ENCODE peak calls at places on chromosomes 16 and 17, in five cellular contexts. B is OCI-LY7, I is GM12864, R is astrocyte of the spinal cord, O is lower leg skin. K is an unnamed sample.

GRCh38 chr17:55259684-55260111 is 5.1 kb upstream of the HLF start:
- DNase-seq in B (peak), I (no peak), R (no peak), O (no peak), K (no peak)

GRCh38 chr17:77100009-77100408 is 40.8 kb upstream of the SEC14L1 start:
- DNase-seq in B (no peak), I (no peak), R (no peak), O (peak), K (no peak)

GRCh38 chr16:11791144-11791828 is 5.8 kb downstream of the ZC3H7A start:
- DNase-seq in B (no peak), I (no peak), R (no peak), O (no peak), K (no peak)

GRCh38 chr17:50072925-50073324 is 17.0 kb downstream of the ITGA3 start:
- DNase-seq in B (no peak), I (no peak), R (no peak), O (no peak), K (no peak)

GRCh38 chr16:22006636-22007035 is 1.3 kb upstream of the MOSMO start:
- DNase-seq in B (no peak), I (no peak), R (no peak), O (no peak), K (no peak)

GRCh38 chr16:88318521-88318920 is 64.2 kb upstream of the ZNF469 start:
- DNase-seq in B (no peak), I (no peak), R (no peak), O (no peak), K (no peak)

GRCh38 chr16:61879306-61879705 is 156.9 kb downstream of the CDH8 start:
- DNase-seq in B (no peak), I (no peak), R (no peak), O (no peak), K (no peak)

GRCh38 chr16:81873843-81874752 is 95.0 kb downstream of the PLCG2 start:
- DNase-seq in B (peak), I (peak), R (peak), O (no peak), K (peak)

GRCh38 chr16:3283525-3284447 is 495 bp downstream of the ZNF263 start:
- DNase-seq in B (no peak), I (no peak), R (peak), O (no peak), K (peak)

GRCh38 chr16:73671102-73671501 is 623.2 kb upstream of the ZFHX3 start:
- DNase-seq in B (no peak), I (no peak), R (no peak), O (no peak), K (no peak)

GRCh38 chr16:51134876-51135275 is 16.2 kb downstream of the SALL1 start:
- DNase-seq in B (no peak), I (no peak), R (no peak), O (no peak), K (no peak)

GRCh38 chr17:41935641-41936040 is 5.2 kb downstream of the ODAD4 start:
- DNase-seq in B (no peak), I (no peak), R (no peak), O (no peak), K (no peak)

GRCh38 chr16:2980227-2981176 is at the start of gene PKMYT1:
- DNase-seq in B (peak), I (peak), R (peak), O (peak), K (peak)

GRCh38 chr16:86520317-86521210 is 10.2 kb downstream of the FOXF1 start:
- DNase-seq in B (no peak), I (no peak), R (no peak), O (no peak), K (no peak)

GRCh38 chr17:49946208-49946607 is 22.8 kb upstream of the DLX4 start:
- DNase-seq in B (no peak), I (no peak), R (no peak), O (no peak), K (no peak)

GRCh38 chr17:38349097-38349904 is 2.3 kb upstream of the SOCS7 start:
- DNase-seq in B (peak), I (peak), R (peak), O (peak), K (peak)

GRCh38 chr16:24568392-24568791 is 29.0 kb downstream of the RBBP6 start:
- DNase-seq in B (no peak), I (no peak), R (peak), O (no peak), K (peak)

GRCh38 chr16:11493531-11493929 is 93.2 kb downstream of the LITAF start:
- DNase-seq in B (peak), I (no peak), R (no peak), O (no peak), K (no peak)

GRCh38 chr16:77213542-77214108 is 14.4 kb downstream of the SYCE1L start:
- DNase-seq in B (no peak), I (no peak), R (peak), O (no peak), K (peak)

GRCh38 chr16:1184156-1184868 is 31.4 kb downstream of the CACNA1H start:
- DNase-seq in B (no peak), I (no peak), R (no peak), O (no peak), K (no peak)

GRCh38 chr17:48628641-48629410 is 2.7 kb upstream of the HOXB9 start:
- DNase-seq in B (no peak), I (no peak), R (no peak), O (no peak), K (no peak)

GRCh38 chr17:2029911-2030778 is at the start of gene DPH1:
- DNase-seq in B (peak), I (peak), R (peak), O (peak), K (peak)

GRCh38 chr17:2028737-2029136 is 1.2 kb upstream of the DPH1 start:
- DNase-seq in B (no peak), I (no peak), R (no peak), O (no peak), K (no peak)

GRCh38 chr17:2028234-2028614 is 1.7 kb upstream of the DPH1 start:
- DNase-seq in B (no peak), I (no peak), R (no peak), O (no peak), K (no peak)

GRCh38 chr17:2033128-2033527 is 3.2 kb downstream of the DPH1 start:
- DNase-seq in B (no peak), I (no peak), R (no peak), O (no peak), K (no peak)

GRCh38 chr17:2030779-2031163 is 818 bp downstream of the DPH1 start:
- DNase-seq in B (no peak), I (no peak), R (no peak), O (no peak), K (peak)
- TF ChIP-seq CTCF in B (peak), I (peak), R (peak), O (no peak), K (peak)

GRCh38 chr16:83532634-83533033 is 275.1 kb upstream of the HSBP1 start:
- DNase-seq in B (no peak), I (no peak), R (no peak), O (no peak), K (no peak)

GRCh38 chr16:83533193-83533592 is 274.6 kb upstream of the HSBP1 start:
- DNase-seq in B (no peak), I (no peak), R (peak), O (no peak), K (peak)

DNA sequence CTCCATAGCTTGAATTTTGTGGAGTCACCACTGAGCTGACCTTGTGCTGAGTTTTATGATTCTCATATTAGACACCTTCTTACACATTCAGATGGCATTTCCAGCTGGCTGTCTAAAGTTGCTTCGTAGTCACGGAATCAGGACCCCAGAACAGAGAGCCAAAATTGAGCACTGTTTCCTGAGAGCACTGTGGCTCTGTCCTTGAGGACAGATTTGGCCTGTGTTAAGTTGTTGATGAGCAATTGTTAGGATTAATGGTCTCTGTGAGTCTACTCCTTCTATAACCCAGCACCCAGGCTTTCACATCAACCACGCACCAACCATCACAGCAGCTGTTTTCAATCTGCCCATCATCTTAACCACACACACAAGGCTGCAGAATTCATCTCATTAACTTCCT is 277.5 kb upstream of the HSBP1 start:
- DNase-seq in B (no peak), I (no peak), R (no peak), O (no peak), K (no peak)
- H3K4me3 ChIP-seq in B (no peak), I (no peak), R (no peak), O (no peak), K (no peak)

GRCh38 chr16:66849543-66849942 is 5.3 kb downstream of the CA7 start:
- DNase-seq in B (no peak), I (no peak), R (no peak), O (no peak), K (no peak)

GRCh38 chr16:66853261-66854139 is 9.3 kb downstream of the CA7 start:
- DNase-seq in B (no peak), I (no peak), R (no peak), O (no peak), K (no peak)

GRCh38 chr16:66850115-66850815 is 6.1 kb downstream of the CA7 start:
- DNase-seq in B (no peak), I (no peak), R (no peak), O (no peak), K (no peak)

GRCh38 chr16:66849021-66849420 is 4.8 kb downstream of the CA7 start:
- DNase-seq in B (no peak), I (no peak), R (no peak), O (no peak), K (no peak)

DNA sequence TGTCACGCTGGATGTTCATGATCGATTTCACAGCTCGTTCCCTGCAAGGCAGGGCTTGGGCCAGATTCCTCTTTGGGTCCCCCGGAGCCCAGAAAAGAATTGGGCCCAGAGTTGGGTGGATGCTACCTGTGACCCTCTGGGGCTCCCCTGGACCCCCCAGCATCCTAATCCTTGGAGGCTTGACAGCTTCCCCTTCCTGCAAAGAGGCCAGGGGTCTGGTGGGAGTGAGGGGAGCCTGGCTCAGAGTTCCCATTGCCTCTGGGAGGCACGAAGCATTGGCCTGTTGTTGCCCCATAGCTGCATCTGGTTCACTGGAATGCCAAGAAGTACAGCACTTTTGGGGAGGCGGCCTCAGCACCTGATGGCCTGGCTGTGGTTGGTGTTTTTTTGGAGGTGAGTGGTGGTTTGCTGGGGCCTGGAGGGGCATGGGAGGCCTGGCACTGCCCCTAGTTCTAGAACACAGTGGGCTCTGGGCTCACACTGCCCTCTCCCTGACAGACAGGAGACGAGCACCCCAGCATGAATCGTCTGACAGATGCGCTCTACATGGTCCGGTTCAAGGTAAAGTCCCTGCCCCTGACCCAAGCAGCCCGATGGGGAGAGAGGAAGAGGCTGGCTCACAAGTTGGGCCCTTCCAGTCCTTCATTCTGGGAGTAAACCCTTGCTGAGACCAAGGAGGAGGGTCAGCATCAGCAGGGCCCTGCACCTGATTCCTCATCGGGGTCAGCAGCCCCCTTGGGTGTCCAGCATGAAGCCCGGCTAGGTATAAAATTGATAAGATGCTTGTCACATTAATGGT is 7.2 kb downstream of the CA7 start:
- DNase-seq in B (no peak), I (no peak), R (no peak), O (no peak), K (no peak)
- TF ChIP-seq CTCF in B (no peak), I (no peak), R (no peak), O (no peak), K (no peak)

DNA sequence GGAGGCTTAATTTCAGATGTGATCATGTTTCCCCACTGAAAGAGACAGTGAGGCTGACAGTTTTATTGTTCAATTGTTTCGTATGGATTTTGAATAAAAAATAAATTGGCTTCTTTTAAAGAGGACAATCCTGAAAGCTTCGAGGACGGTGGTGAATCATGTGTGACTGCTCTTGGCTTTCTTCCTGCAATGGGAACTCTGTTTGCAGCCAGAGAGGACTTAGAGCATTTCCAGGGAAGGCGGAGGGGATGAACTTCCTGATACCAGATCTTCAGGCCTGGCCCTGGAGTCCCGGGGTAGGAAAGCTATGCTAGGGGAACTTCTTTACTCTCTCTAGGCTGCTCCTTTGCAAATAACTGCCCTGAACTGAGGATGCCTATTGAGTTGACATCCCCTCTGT is 72.7 kb upstream of the C16orf82 start:
- DNase-seq in B (no peak), I (no peak), R (peak), O (peak), K (peak)
- H3K4me3 ChIP-seq in B (no peak), I (no peak), R (no peak), O (no peak), K (no peak)

DNA sequence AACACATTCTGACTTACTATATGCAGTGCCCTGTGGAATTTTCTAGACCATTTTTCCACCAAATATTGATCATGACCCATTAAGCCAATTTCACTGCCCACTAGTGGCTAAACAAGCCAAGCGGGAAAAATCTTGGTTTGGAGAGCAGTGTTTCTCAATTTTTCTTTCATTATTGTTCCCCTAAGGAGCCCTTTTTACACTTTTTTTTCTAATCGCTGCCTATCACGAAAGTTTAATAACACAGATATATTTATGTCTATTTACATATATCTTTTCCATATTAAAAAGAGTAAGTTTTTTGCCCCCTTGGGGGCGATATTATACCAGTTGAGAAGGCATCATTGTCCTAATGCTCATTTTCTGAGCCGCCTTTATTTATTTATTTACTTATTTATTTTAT is 10.8 kb upstream of the TLCD3B start:
- DNase-seq in B (peak), I (no peak), R (peak), O (no peak), K (peak)
- TF ChIP-seq CTCF in B (peak), I (peak), R (peak), O (no peak), K (peak)

GRCh38 chr17:79793924-79794304 is 3.0 kb downstream of the CBX8 start:
- DNase-seq in B (no peak), I (no peak), R (peak), O (no peak), K (peak)
- H3K4me3 ChIP-seq in B (no peak), I (no peak), R (peak), O (no peak), K (peak)

GRCh38 chr16:84988328-84989080 is 22.8 kb downstream of the ZDHHC7 start:
- DNase-seq in B (no peak), I (no peak), R (no peak), O (no peak), K (no peak)
- TF ChIP-seq CTCF in B (peak), I (no peak), R (no peak), O (no peak), K (no peak)

GRCh38 chr16:53809088-53809951 is 105.4 kb downstream of the FTO start:
- DNase-seq in B (no peak), I (no peak), R (peak), O (no peak), K (peak)
- H3K4me3 ChIP-seq in B (no peak), I (no peak), R (no peak), O (no peak), K (no peak)

DNA sequence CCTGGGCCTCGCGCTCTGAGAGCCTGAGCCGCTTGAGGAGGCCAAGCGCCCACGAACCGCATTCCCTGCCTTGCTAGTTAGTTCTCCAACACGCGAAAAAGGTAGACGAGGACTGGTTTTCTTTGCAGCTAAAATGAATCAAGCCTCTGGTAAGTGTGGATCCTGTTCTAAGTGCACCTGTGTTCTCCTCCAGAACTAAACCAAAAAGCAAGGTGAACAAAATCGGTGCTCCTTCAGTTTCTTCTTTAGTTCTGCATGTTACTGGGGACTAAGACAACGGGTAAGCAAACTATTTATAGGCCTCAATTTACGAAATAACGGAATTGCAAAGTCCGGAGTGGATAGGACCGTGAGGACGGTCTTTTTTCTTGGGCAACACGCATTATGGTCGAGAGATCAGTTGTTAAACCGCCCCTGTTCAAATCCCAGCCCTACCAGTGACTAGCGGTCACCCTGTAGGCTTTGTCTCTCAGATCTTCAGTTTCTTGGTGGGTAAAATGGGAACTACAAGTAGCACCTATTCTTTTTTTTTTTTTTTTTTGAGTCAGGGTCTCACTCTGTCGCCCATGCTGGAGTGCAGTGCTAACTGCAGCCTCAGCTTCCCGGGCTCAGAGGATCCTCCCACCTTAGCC is 993 bp upstream of the ANKRD11 start:
- DNase-seq in B (peak), I (no peak), R (no peak), O (no peak), K (peak)
- TF ChIP-seq CTCF in B (peak), I (peak), R (no peak), O (no peak), K (peak)